ENCODE peak calls at places on chromosomes 1 and 21, in four cellular contexts. B, M, V and Q are unnamed samples.

GRCh38 chr1:98426092-98426491 is 235.4 kb upstream of the SNX7 start:
- DNase-seq in B (no peak), M (no peak), V (no peak), Q (no peak)

GRCh38 chr1:3097861-3098260 is 28.9 kb downstream of the PRDM16 start:
- DNase-seq in B (no peak), M (no peak), V (peak), Q (no peak)

GRCh38 chr1:107936498-107937481 is 28.2 kb downstream of the VAV3 start:
- DNase-seq in B (no peak), M (peak), V (no peak), Q (peak)

GRCh38 chr1:163036661-163037060 is 32.5 kb upstream of the RGS4 start:
- DNase-seq in B (no peak), M (peak), V (no peak), Q (no peak)

GRCh38 chr21:39004776-39005605 is 178.3 kb downstream of the PSMG1 start:
- DNase-seq in B (no peak), M (no peak), V (peak), Q (peak)

GRCh38 chr1:93804412-93804811 is 74.6 kb downstream of the DNTTIP2 start:
- DNase-seq in B (no peak), M (peak), V (no peak), Q (no peak)

GRCh38 chr1:201517631-201518030 is 10.7 kb upstream of the CSRP1 start:
- DNase-seq in B (no peak), M (no peak), V (no peak), Q (peak)

GRCh38 chr1:22925111-22925510 is 47.6 kb downstream of the LACTBL1 start:
- DNase-seq in B (no peak), M (no peak), V (no peak), Q (no peak)

GRCh38 chr1:10415211-10415930 is 14.9 kb upstream of the CENPS start:
- DNase-seq in B (no peak), M (peak), V (no peak), Q (peak)

GRCh38 chr1:15803380-15803779 is 4.1 kb downstream of the UQCRHL start:
- DNase-seq in B (peak), M (no peak), V (no peak), Q (no peak)

GRCh38 chr1:155173478-155174333 is at the start of gene TRIM46:
- DNase-seq in B (no peak), M (peak), V (no peak), Q (peak)

GRCh38 chr1:54805981-54806381 is 4.9 kb upstream of the TTC22 start:
- DNase-seq in B (no peak), M (no peak), V (no peak), Q (no peak)

GRCh38 chr1:200323856-200324400 is 85.9 kb downstream of the ZNF281 start:
- DNase-seq in B (no peak), M (no peak), V (no peak), Q (no peak)

GRCh38 chr21:42250422-42251403 is 31.8 kb downstream of the ABCG1 start:
- DNase-seq in B (no peak), M (no peak), V (no peak), Q (no peak)

GRCh38 chr1:167661527-167662436 is 31.8 kb downstream of the RCSD1 start:
- DNase-seq in B (no peak), M (peak), V (no peak), Q (no peak)

GRCh38 chr1:6408023-6408422 is 11.7 kb downstream of the HES2 start:
- DNase-seq in B (no peak), M (no peak), V (no peak), Q (no peak)